ENCODE peak calls at places on chromosomes 2 and 18, in eight cellular contexts. Y, S, L, X, P, B, R and C are unnamed samples.

GRCh38 chr2:20249170-20249569 is 24.2 kb upstream of the SDC1 start:
- DNase-seq in B (no peak), L (no peak), X (no peak), R (no peak), Y (no peak), S (no peak), P (no peak), C (no peak)

GRCh38 chr2:233445152-233445830 is 91.0 kb downstream of the DGKD start:
- DNase-seq in L (peak), R (peak), X (no peak), B (no peak), Y (no peak), S (peak), P (no peak), C (no peak)

GRCh38 chr2:42722328-42723190 is 41.4 kb downstream of the OXER1 start:
- DNase-seq in L (peak), B (no peak), X (peak), R (peak), Y (no peak), P (peak), S (no peak), C (peak)

GRCh38 chr2:2574401-2575184 is 243.5 kb upstream of the MYT1L start:
- DNase-seq in R (no peak), B (no peak), L (no peak), S (no peak), X (peak), P (no peak), Y (no peak), C (no peak)

GRCh38 chr2:127615511-127616166 is 30.3 kb upstream of the GPR17 start:
- DNase-seq in S (no peak), P (no peak), Y (no peak), B (no peak), X (peak), R (peak), L (peak), C (no peak)

GRCh38 chr2:147100406-147101035 is 744.3 kb upstream of the ACVR2A start:
- DNase-seq in B (no peak), L (no peak), P (peak), Y (no peak), S (no peak), X (no peak), R (no peak), C (no peak)

GRCh38 chr2:105504459-105504858 is 105.6 kb upstream of the FHL2 start:
- DNase-seq in Y (no peak), X (no peak), S (no peak), R (no peak), P (no peak), B (no peak), L (no peak), C (no peak)

GRCh38 chr2:171176516-171176915 is 15.8 kb upstream of the TLK1 start:
- DNase-seq in P (no peak), Y (peak), L (no peak), B (no peak), X (no peak), S (no peak), R (no peak), C (no peak)

GRCh38 chr2:202950592-202950991 is 38.5 kb downstream of the CARF start:
- DNase-seq in B (no peak), S (no peak), L (no peak), R (no peak), X (no peak), P (peak), Y (no peak), C (peak)

GRCh38 chr2:169189123-169189522 is 119.8 kb downstream of the DHRS9 start:
- DNase-seq in X (no peak), Y (no peak), S (no peak), P (no peak), R (no peak), B (no peak), L (no peak), C (peak)

GRCh38 chr2:60839126-60839813 is 42.1 kb upstream of the REL start:
- DNase-seq in R (no peak), B (no peak), P (no peak), Y (no peak), X (no peak), S (no peak), L (no peak), C (no peak)

GRCh38 chr18:35515460-35516130 is 17.8 kb upstream of the INO80C start:
- DNase-seq in P (no peak), S (no peak), L (no peak), Y (no peak), B (no peak), R (no peak), X (no peak), C (no peak)

GRCh38 chr18:474416-474815 is 26.1 kb downstream of the COLEC12 start:
- DNase-seq in P (no peak), X (no peak), R (no peak), L (no peak), B (no peak), S (no peak), Y (no peak), C (no peak)

DNA sequence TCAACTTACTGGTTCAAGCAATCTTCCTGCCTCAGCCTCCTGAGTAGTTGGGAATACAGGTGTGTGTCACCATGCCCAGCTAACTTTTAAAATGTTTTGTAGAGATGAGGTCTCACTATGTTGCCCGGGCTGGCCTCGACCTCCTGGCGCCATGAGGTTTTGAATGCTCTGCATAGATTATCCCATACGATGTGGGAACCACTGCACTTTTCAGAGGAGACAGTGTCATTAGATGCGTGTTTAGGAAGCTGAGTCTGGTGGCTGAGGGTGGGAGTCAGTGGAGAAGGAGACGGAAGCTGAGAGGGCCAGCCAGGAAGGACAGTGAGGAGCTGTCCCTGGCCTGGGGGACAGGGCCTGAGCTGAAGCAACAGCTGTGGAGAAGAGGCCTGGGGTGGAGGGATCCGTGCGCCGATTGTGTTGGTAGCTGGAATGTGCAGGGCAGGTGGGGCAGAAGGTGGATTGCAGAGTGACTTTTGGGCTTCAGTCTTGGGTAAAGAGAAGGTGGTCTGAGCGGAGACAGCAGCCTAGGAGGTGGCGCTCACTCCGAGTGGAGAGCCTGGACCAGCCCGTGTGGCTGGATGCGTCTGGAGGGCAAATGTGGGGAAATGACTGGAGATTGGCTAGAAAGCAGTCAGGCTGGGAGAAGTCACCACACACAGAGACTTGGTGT is 68.0 kb downstream of the LDLRAD4 start:
- DNase-seq in P (no peak), L (no peak), S (no peak), B (no peak), R (no peak), X (no peak), Y (no peak), C (no peak)
- H3K4me3 ChIP-seq in P (no peak), L (no peak), S (no peak), B (no peak), R (no peak), X (no peak), Y (no peak), C (no peak)

DNA sequence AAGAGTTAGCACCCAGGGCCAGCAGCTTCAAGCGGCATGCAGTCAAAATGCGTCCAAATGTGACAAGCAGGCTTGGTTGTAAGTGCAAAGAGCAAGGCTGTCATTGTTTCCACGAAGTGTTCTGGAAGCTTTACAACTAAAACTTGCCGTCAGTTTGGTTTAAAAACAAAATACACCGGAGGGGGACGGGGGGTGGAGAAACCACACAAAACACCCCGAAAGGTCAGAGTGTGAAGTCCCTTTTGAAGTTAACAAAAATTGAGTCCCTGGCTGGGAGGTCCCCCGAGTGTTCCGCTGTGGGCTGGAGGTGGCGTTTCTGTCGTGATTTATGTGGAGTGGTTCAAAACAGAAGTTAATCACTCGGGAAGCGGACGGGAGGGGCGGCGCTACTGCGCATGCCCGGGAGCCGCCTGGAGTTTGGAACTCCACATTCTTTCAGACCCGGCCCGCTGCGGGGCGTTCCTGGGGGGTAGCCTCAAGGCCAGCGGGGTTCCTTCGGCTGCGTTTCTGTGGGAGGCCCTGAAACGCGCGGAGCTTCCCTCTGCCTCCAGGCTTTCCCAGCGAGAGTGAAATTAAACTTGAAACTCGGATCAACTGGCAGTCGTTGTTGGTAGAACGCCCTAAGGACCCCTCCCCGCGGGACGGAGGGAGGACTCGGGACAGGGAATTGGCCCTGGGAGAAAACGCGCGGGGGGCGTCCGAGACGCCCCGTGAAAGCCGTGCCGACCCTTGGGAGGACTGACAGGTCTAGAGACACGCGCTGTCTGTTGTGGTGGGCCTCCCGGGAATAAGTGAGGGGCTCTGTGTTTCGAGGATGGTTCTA is 1.4 kb downstream of the TGIF1 start:
- DNase-seq in P (peak), L (peak), R (peak), S (peak), X (peak), Y (peak), B (no peak), C (peak)
- TF ChIP-seq POLR2A in P (peak), L (peak), R (peak), S (peak), X (peak), Y (peak), B (peak), C (peak)

GRCh38 chr2:69452687-69453086 is 15.5 kb upstream of the NFU1 start:
- DNase-seq in S (no peak), B (no peak), R (no peak), X (no peak), L (no peak), P (no peak), Y (no peak), C (no peak)

GRCh38 chr2:69453475-69454129 is 16.4 kb upstream of the NFU1 start:
- DNase-seq in P (no peak), R (no peak), S (no peak), L (no peak), B (no peak), X (no peak), Y (no peak), C (no peak)

GRCh38 chr2:69449906-69450305 is 12.7 kb upstream of the NFU1 start:
- DNase-seq in Y (no peak), X (no peak), B (no peak), S (no peak), R (no peak), L (no peak), P (peak), C (no peak)

GRCh38 chr2:69454976-69455375 is 17.7 kb upstream of the NFU1 start:
- DNase-seq in R (no peak), S (no peak), P (no peak), B (no peak), X (no peak), L (no peak), Y (no peak), C (no peak)

GRCh38 chr2:69450735-69451416 is 13.6 kb upstream of the NFU1 start:
- DNase-seq in X (no peak), Y (no peak), B (no peak), L (no peak), S (no peak), R (no peak), P (no peak), C (no peak)
- H3K4me3 ChIP-seq in X (no peak), Y (no peak), B (no peak), L (no peak), S (no peak), R (no peak), P (no peak), C (no peak)

DNA sequence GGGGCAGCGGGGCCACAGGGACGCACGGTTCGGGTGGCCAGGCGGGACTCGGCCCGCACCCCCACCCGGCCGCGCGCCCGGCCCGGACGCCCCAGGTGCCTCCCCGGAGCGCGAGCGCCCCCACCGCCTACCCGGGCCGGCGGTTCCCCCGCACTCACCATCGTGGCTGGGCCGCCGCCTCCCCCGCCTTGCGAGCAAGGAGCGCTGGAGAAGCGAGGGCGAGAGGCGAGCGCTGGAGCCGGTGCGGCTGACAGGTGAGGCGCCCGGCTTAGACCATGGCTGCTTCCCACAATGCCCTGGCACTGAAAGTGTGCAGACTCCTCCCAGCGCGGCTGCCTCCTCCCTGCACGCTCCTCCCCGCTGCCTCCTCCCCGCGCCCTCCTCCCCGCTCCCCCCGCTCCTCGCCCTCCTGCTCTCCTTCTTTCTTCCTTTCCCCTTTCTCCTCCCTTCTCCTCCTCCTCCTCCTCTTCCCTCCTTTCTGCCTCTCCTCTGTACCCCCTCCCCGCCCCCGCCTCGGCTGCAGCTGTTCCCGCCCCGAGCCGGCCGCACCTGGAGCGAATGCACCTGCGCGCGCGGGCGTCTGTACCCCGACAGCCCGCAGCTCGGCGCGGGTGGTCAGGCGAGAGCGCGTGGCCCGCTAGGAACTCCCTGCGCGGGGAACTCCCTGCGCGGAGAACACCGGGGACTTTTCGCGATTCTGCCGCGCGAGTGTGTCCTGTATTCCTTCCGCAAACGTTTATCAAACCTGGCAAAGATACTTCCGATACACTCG is at the start of gene AP1S3:
- DNase-seq in Y (peak), R (peak), B (peak), P (peak), X (peak), S (no peak), L (peak), C (peak)
- TF ChIP-seq POLR2A in Y (peak), R (no peak), B (peak), P (no peak), X (no peak), S (no peak), L (peak), C (no peak)

GRCh38 chr2:58039170-58039611 is 7.4 kb upstream of the VRK2 start:
- DNase-seq in R (no peak), L (no peak), B (no peak), S (no peak), X (no peak), P (peak), Y (no peak), C (peak)
- H3K4me3 ChIP-seq in R (no peak), L (no peak), B (no peak), S (no peak), X (no peak), P (no peak), Y (no peak), C (peak)

DNA sequence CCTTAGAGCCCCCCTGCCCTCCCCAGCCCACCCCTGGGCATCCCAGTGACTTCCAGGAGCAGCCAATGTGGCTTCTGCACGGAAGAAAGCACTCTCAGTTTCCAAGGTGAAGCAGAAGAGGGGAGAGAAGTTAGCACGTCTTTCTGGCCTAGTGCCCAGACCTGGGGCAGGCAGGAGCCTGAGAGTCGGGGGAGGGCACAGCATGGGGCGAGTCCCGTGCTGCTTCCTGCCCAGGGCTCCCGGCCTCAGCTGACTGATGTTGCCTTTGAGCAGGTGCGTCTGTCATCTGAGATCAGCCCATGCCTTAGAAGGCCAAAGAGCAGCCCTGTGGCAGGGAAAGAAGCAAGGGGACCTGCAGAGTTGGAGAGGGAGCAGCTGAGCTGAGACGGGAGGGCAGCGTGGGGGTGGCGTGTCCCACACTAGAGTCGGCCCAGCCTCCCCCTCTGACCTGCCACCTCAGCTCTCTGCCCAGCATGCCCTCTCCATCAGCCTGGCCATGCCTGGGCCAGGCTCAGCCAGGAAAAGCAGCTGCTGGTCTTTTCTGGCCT is 3.3 kb downstream of the KCNIP3 start:
- DNase-seq in P (no peak), R (no peak), B (no peak), Y (no peak), X (peak), S (no peak), L (peak), C (no peak)
- TF ChIP-seq POLR2A in P (no peak), R (no peak), B (no peak), Y (no peak), X (no peak), S (no peak), L (no peak), C (no peak)

GRCh38 chr2:69020496-69020895 is 7.5 kb downstream of the ANTXR1 start:
- DNase-seq in Y (no peak), P (no peak), L (no peak), S (no peak), X (no peak), R (no peak), B (no peak), C (no peak)

GRCh38 chr2:69013837-69014796 is 1.1 kb downstream of the ANTXR1 start:
- DNase-seq in B (no peak), X (no peak), R (no peak), P (peak), S (no peak), Y (no peak), L (no peak), C (no peak)

GRCh38 chr2:69017876-69018275 is 4.9 kb downstream of the ANTXR1 start:
- DNase-seq in X (no peak), B (no peak), S (no peak), L (no peak), Y (no peak), P (peak), R (peak), C (no peak)

GRCh38 chr2:69018629-69019227 is 5.7 kb downstream of the ANTXR1 start:
- DNase-seq in L (no peak), Y (no peak), R (no peak), P (no peak), B (no peak), S (no peak), X (no peak), C (no peak)

DNA sequence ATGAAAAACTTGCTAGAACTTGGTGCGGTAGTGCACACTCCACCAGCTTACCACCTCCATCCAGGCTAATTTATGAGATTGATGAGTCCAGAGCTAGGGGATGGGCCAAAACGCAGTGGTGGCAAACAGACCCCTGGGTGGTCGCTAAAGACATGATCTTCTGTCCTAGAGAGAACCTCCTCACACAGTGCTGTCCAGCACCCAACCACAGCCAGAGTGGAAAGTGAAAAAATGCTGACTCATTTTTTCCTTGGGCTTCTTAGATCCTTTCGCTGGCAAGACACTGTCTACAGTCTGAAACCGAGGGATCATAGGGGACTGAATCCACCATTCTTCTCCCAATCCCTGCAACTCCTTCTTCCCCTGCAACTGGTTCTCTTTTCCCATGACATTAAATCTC is 4.1 kb downstream of the ANTXR1 start:
- DNase-seq in X (no peak), S (no peak), Y (no peak), B (no peak), P (peak), R (peak), L (no peak), C (peak)
- H3K4me3 ChIP-seq in X (no peak), S (no peak), Y (no peak), B (no peak), P (peak), R (no peak), L (no peak), C (no peak)

GRCh38 chr18:5543854-5544389 is at the start of gene EPB41L3:
- DNase-seq in X (no peak), R (peak), S (no peak), P (peak), B (no peak), Y (no peak), L (peak), C (no peak)
- TF ChIP-seq POLR2A in X (no peak), R (no peak), S (peak), P (no peak), B (no peak), Y (no peak), L (peak), C (no peak)